ENCODE peak calls at places on chromosomes 2 and 18, in seven cellular contexts. O is NCI-H2081; L is neuronal stem cell; C is transverse colon; X is stimulated activated CD4-positive, alpha-beta T cell treated with anti-CD3 and anti-CD28 coated beads, Interleukin-1b, Interleukin-23, amount 100 ng/mL, for 24 hours; T is GM03348; N is HuH-7.5. Q is an unnamed sample.

GRCh38 chr2:223460774-223461211 is 141.4 kb downstream of the SCG2 start:
- DNase-seq in O (no peak), L (no peak), C (no peak), X (no peak), T (peak), N (no peak), Q (no peak)

GRCh38 chr2:13696601-13697000 is 935.9 kb upstream of the LRATD1 start:
- DNase-seq in O (no peak), L (no peak), C (no peak), X (no peak), T (no peak), N (no peak), Q (no peak)

GRCh38 chr2:222506230-222506934 is 82.0 kb downstream of the SGPP2 start:
- DNase-seq in O (no peak), L (no peak), C (no peak), X (no peak), T (no peak), N (no peak), Q (no peak)

GRCh38 chr2:133566967-133567645 is 1.2 kb downstream of the NCKAP5 start:
- DNase-seq in O (no peak), L (no peak), C (peak), X (no peak), T (peak), N (no peak), Q (no peak)

GRCh38 chr2:134489732-134490384 is 228.9 kb downstream of the TMEM163 start:
- DNase-seq in O (no peak), L (no peak), C (no peak), X (no peak), T (no peak), N (no peak), Q (no peak)

GRCh38 chr2:120600786-120601185 is 134.9 kb upstream of the GLI2 start:
- DNase-seq in O (no peak), L (no peak), C (no peak), X (no peak), T (no peak), N (no peak), Q (no peak)

GRCh38 chr18:51523671-51524070 is 326.2 kb upstream of the MEX3C start:
- DNase-seq in O (no peak), L (no peak), C (no peak), X (no peak), T (no peak), N (no peak), Q (no peak)

GRCh38 chr2:45691152-45691551 is 39.7 kb downstream of the PRKCE start:
- DNase-seq in O (no peak), L (no peak), C (no peak), X (no peak), T (no peak), N (no peak), Q (no peak)

GRCh38 chr2:187319441-187320108 is 128.5 kb downstream of the CALCRL start:
- DNase-seq in O (no peak), L (no peak), C (no peak), X (no peak), T (no peak), N (no peak), Q (no peak)